ENCODE peak calls at places on chromosomes 1 and 21, in nine cellular contexts. W, K, V, X, P, Y, L, Z and Q are unnamed samples.

GRCh38 chr21:37945036-37945435 is 28.8 kb upstream of the KCNJ6 start:
- DNase-seq in Y (no peak), X (no peak), V (no peak), P (no peak), Z (no peak), L (no peak), K (no peak), W (no peak), Q (no peak)

GRCh38 chr21:15735409-15735808 is 5.6 kb downstream of the USP25 start:
- DNase-seq in W (no peak), L (no peak), V (no peak), Z (no peak), Y (no peak), P (no peak), K (no peak), X (no peak), Q (no peak)

GRCh38 chr1:150366416-150367296 is 2.7 kb downstream of the RPRD2 start:
- DNase-seq in Y (no peak), K (no peak), X (no peak), L (no peak), Z (no peak), W (no peak), V (no peak), P (no peak), Q (peak; percentile 50)

GRCh38 chr1:114671939-114672275 is 2.1 kb upstream of the DENND2C start:
- DNase-seq in K (no peak), W (no peak), X (no peak), L (no peak), V (no peak), P (no peak), Z (peak; percentile 14), Y (no peak), Q (peak; percentile 53)

GRCh38 chr21:42632771-42633690 is 20.4 kb upstream of the PDE9A start:
- DNase-seq in Y (no peak), Z (no peak), K (peak; percentile 42), W (no peak), X (no peak), V (no peak), P (no peak), L (no peak), Q (no peak)

GRCh38 chr1:84774674-84775548 is 84.7 kb upstream of the SSX2IP start:
- DNase-seq in Y (no peak), Z (no peak), X (no peak), V (no peak), L (no peak), K (peak; percentile 85), W (no peak), P (no peak), Q (no peak)

GRCh38 chr1:34330061-34330460 is 153.4 kb downstream of the C1orf94 start:
- DNase-seq in X (no peak), V (no peak), K (no peak), W (no peak), Z (no peak), L (no peak), P (no peak), Y (no peak), Q (no peak)

GRCh38 chr1:209702832-209703231 is 1.8 kb upstream of the HSD11B1 start:
- DNase-seq in V (no peak), K (no peak), Z (no peak), Y (no peak), W (no peak), L (no peak), X (no peak), P (no peak), Q (no peak)

GRCh38 chr1:24568475-24568874 is 12.6 kb downstream of the NCMAP start:
- DNase-seq in K (no peak), P (no peak), Y (no peak), Z (no peak), X (no peak), V (no peak), L (no peak), W (no peak), Q (no peak)

GRCh38 chr1:236123563-236123962 is 18.8 kb upstream of the GPR137B start:
- DNase-seq in W (no peak), X (no peak), Z (no peak), L (no peak), Y (no peak), P (no peak), K (no peak), V (no peak), Q (no peak)

GRCh38 chr1:17125756-17126237 is 6.5 kb upstream of the PADI2 start:
- DNase-seq in P (peak; percentile 73), K (peak; percentile 98), X (peak; percentile 77), Y (peak; percentile 57), Z (peak; percentile 78), W (peak; percentile 62), V (peak; percentile 63), L (peak; percentile 73), Q (peak; percentile 75)

GRCh38 chr1:230745071-230745470 is 2.1 kb upstream of the CAPN9 start:
- DNase-seq in Y (no peak), V (no peak), P (no peak), Z (no peak), X (no peak), L (no peak), K (no peak), W (no peak), Q (no peak)

GRCh38 chr1:66931548-66932124 is 6.8 kb downstream of the MIER1 start:
- DNase-seq in K (no peak), W (no peak), P (no peak), L (no peak), Z (no peak), V (no peak), X (no peak), Y (peak; percentile 13), Q (no peak)

GRCh38 chr1:183039985-183040447 is 16.8 kb downstream of the LAMC1 start:
- DNase-seq in V (peak; percentile 80), X (no peak), Y (no peak), W (peak; percentile 61), L (no peak), Z (no peak), P (no peak), K (no peak), Q (peak; percentile 39)

GRCh38 chr1:147129116-147129873 is 43.0 kb downstream of the PRKAB2 start:
- DNase-seq in P (no peak), W (no peak), X (no peak), L (no peak), Z (no peak), K (no peak), V (no peak), Y (no peak), Q (no peak)

GRCh38 chr1:214966366-214966765 is 116.2 kb upstream of the KCNK2 start:
- DNase-seq in W (peak; percentile 21), Z (peak; percentile 17), V (no peak), L (no peak), K (no peak), Y (no peak), P (no peak), X (no peak), Q (no peak)

GRCh38 chr1:181135815-181136737 is 47.6 kb downstream of the IER5 start:
- DNase-seq in V (peak; percentile 96), P (no peak), K (no peak), X (no peak), L (no peak), W (peak; percentile 86), Z (no peak), Y (no peak), Q (peak; percentile 93)

GRCh38 chr1:54970901-54971300 is 9.5 kb upstream of the TMEM61 start:
- DNase-seq in P (no peak), K (no peak), V (no peak), W (no peak), L (no peak), X (no peak), Z (no peak), Y (no peak), Q (peak; percentile 89)

GRCh38 chr1:10935724-10936123 is 76.7 kb upstream of the TARDBP start:
- DNase-seq in X (no peak), L (no peak), K (no peak), W (no peak), Y (no peak), P (no peak), V (no peak), Z (no peak), Q (no peak)

GRCh38 chr21:42678118-42678430 is 24.7 kb downstream of the PDE9A start:
- DNase-seq in V (no peak), Y (no peak), W (no peak), K (no peak), Z (no peak), X (no peak), P (no peak), L (no peak), Q (no peak)

GRCh38 chr21:36768496-36768895 is 69.6 kb downstream of the SIM2 start:
- DNase-seq in Y (no peak), L (no peak), X (no peak), Z (no peak), K (no peak), V (no peak), P (no peak), W (no peak), Q (no peak)

GRCh38 chr1:210250998-210251679 is 18.5 kb downstream of the SERTAD4 start:
- DNase-seq in Y (no peak), L (no peak), X (peak; percentile 79), W (no peak), K (peak; percentile 93), Z (no peak), P (peak; percentile 58), V (peak; percentile 92), Q (peak; percentile 78)

GRCh38 chr21:41634211-41634694 is 126.3 kb upstream of the TMPRSS2 start:
- DNase-seq in V (no peak), Y (no peak), L (no peak), P (no peak), X (no peak), K (no peak), W (no peak), Z (no peak), Q (peak; percentile 94)

GRCh38 chr1:42937141-42937696 is 21.4 kb downstream of the SLC2A1 start:
- DNase-seq in K (peak; percentile 48), L (no peak), Y (no peak), W (no peak), V (peak; percentile 56), P (no peak), X (no peak), Z (no peak), Q (peak; percentile 97)

GRCh38 chr1:37989381-37989930 is 366 bp downstream of the SF3A3 start:
- DNase-seq in V (peak; percentile 21), W (no peak), Z (no peak), L (peak; percentile 16), K (peak; percentile 73), P (no peak), Y (no peak), X (no peak), Q (peak; percentile 47)

GRCh38 chr1:221712198-221712684 is 29.6 kb downstream of the DUSP10 start:
- DNase-seq in W (no peak), Z (peak; percentile 33), X (no peak), L (no peak), V (peak; percentile 90), Y (peak; percentile 73), P (no peak), K (no peak), Q (peak; percentile 84)

GRCh38 chr1:245874942-245875580 is 632.0 kb downstream of the SMYD3 start:
- DNase-seq in P (no peak), X (no peak), Z (peak; percentile 45), L (no peak), W (peak; percentile 92), K (no peak), Y (no peak), V (peak; percentile 77), Q (peak; percentile 82)

GRCh38 chr1:46406881-46407608 is 12.9 kb downstream of the FAAH start:
- DNase-seq in X (no peak), V (no peak), L (no peak), W (no peak), Y (no peak), P (no peak), Z (no peak), K (peak; percentile 78), Q (no peak)

GRCh38 chr1:153577624-153578051 is 12.0 kb upstream of the S100A2 start:
- DNase-seq in Z (no peak), Y (no peak), K (no peak), X (no peak), W (no peak), V (peak; percentile 54), P (no peak), L (no peak), Q (peak; percentile 66)

GRCh38 chr21:31218830-31219608 is 125.0 kb downstream of the TIAM1 start:
- DNase-seq in P (no peak), K (peak; percentile 52), Y (no peak), Z (peak; percentile 85), X (no peak), W (peak; percentile 69), V (peak; percentile 72), L (peak; percentile 3), Q (peak; percentile 93)

GRCh38 chr1:48418742-48419141 is 53.3 kb downstream of the SPATA6 start:
- DNase-seq in X (no peak), P (no peak), L (no peak), K (no peak), W (no peak), V (no peak), Y (no peak), Z (no peak), Q (no peak)